ENCODE peak calls at places on chromosomes 11 and 22, in six cellular contexts. T is spleen, D is dorsolateral prefrontal cortex, Q is brain microvascular endothelial cell, J is mammary epithelial cell, Y is astrocyte of the spinal cord. P is an unnamed sample.

GRCh38 chr11:123304828-123305530 is 109.9 kb upstream of the CLMP start:
- DNase-seq in T (no peak), Q (no peak), D (no peak), Y (no peak), J (no peak), P (no peak)

GRCh38 chr22:41197808-41198585 is 7.1 kb upstream of the L3MBTL2 start:
- DNase-seq in Q (no peak), T (no peak), Y (no peak), D (peak), J (no peak), P (no peak)

GRCh38 chr11:17918049-17918605 is 94.7 kb downstream of the SERGEF start:
- DNase-seq in Q (no peak), D (no peak), T (no peak), Y (no peak), J (no peak), P (no peak)

GRCh38 chr11:125251956-125252355 is 87.4 kb downstream of the PKNOX2 start:
- DNase-seq in J (peak), Y (no peak), D (no peak), Q (no peak), T (no peak), P (no peak)

GRCh38 chr11:33044281-33044680 is 4.9 kb downstream of the TCP11L1 start:
- DNase-seq in T (no peak), D (no peak), Y (peak), J (peak), Q (no peak), P (no peak)

GRCh38 chr11:48002565-48002964 is 22.2 kb downstream of the PTPRJ start:
- DNase-seq in Y (no peak), D (no peak), J (no peak), Q (no peak), T (no peak), P (no peak)

GRCh38 chr11:9285850-9286587 is 20.9 kb upstream of the DENND5A start:
- DNase-seq in Q (no peak), Y (no peak), D (no peak), J (no peak), T (no peak), P (no peak)

GRCh38 chr22:43333978-43334377 is 9.2 kb downstream of the SCUBE1 start:
- DNase-seq in Y (no peak), Q (no peak), J (no peak), D (no peak), T (no peak), P (no peak)

GRCh38 chr11:131748146-131749050 is 378.0 kb downstream of the NTM start:
- DNase-seq in J (peak), Q (peak), T (no peak), D (peak), Y (peak), P (peak)

GRCh38 chr22:24996420-24996952 is 44.0 kb downstream of the KIAA1671 start:
- DNase-seq in T (no peak), J (no peak), Y (peak), D (no peak), Q (no peak), P (no peak)

GRCh38 chr11:126370016-126370415 is 14.5 kb downstream of the ST3GAL4 start:
- DNase-seq in Y (no peak), T (no peak), D (no peak), Q (no peak), J (no peak), P (no peak)

GRCh38 chr11:61162092-61162935 is 1.1 kb upstream of the VPS37C start:
- DNase-seq in Y (peak), Q (peak), D (peak), J (peak), T (no peak), P (peak)

GRCh38 chr11:17063171-17064002 is 14.1 kb downstream of the RPS13 start:
- DNase-seq in D (peak), Q (peak), Y (peak), T (peak), J (peak), P (peak)

GRCh38 chr22:28402539-28402938 is 277.1 kb downstream of the TTC28 start:
- DNase-seq in T (no peak), D (no peak), Y (no peak), Q (no peak), J (no peak), P (no peak)

GRCh38 chr22:38202437-38203089 is 769 bp downstream of the MAFF start:
- DNase-seq in Q (peak), T (peak), J (peak), D (peak), Y (peak), P (peak)

GRCh38 chr11:85723088-85723487 is 37.1 kb upstream of the CCDC89 start:
- DNase-seq in J (peak), T (no peak), D (no peak), Q (no peak), Y (no peak), P (no peak)

GRCh38 chr11:85718126-85718943 is 32.3 kb upstream of the CCDC89 start:
- DNase-seq in T (no peak), D (no peak), J (no peak), Y (peak), Q (no peak), P (no peak)

GRCh38 chr11:85717360-85717927 is 31.4 kb upstream of the CCDC89 start:
- DNase-seq in J (no peak), D (no peak), Y (no peak), T (no peak), Q (no peak), P (no peak)

GRCh38 chr11:85721191-85721590 is 35.2 kb upstream of the CCDC89 start:
- DNase-seq in T (no peak), Q (no peak), Y (no peak), D (no peak), J (no peak), P (no peak)

DNA sequence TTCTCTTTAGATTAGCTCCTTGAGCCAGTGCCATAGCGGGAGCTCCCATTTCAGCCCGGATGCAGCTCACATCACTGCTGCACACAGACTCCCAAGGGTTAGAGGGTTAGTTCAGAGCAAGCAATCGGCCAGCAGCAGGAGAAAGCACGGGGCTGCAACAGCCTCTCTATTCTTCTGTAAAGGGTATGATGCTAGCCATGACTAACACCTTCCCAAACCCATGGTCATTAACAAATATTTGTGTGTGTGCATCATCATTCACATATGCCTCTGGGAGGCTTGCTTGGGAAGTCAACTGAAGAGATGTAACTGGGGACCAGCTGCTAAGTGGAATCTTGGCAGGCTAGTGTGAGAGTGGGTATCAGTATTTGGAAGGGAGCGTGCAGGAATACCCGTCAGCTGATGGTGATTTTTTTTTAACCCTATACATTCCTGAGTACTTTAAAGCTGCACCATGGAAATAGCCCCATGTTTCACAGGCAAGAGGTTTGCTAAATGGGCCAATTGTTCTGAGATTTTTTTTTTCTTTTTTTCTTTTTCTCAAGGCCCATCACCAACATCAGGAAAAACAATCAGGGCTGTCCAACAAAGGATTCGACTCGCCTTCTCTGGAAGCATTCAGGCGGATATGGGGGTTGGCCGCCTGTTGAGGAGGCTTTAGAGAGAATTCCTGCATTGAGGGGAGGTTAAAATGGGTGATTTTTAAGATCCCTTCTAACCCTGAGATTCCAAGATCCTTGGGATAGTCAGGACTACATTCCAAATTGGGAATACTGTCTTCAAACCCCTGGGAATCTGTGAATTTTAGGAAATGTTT is 33.2 kb upstream of the CCDC89 start:
- DNase-seq in Y (peak), D (peak), Q (peak), T (no peak), J (peak), P (no peak)
- H3K4me3 ChIP-seq in Y (peak), D (peak), Q (peak), T (no peak), J (no peak), P (no peak)

GRCh38 chr11:34890089-34890488 is 26.1 kb downstream of the APIP start:
- DNase-seq in J (no peak), Y (no peak), Q (no peak), T (no peak), D (no peak), P (no peak)
- TF ChIP-seq CTCF in J (peak), Y (peak), Q (peak), T (no peak), D (peak), P (no peak)

GRCh38 chr11:64608260-64608538 is 17.2 kb downstream of the SLC22A12 start:
- DNase-seq in Y (no peak), J (no peak), Q (no peak), D (no peak), T (no peak), P (no peak)

GRCh38 chr11:64608636-64609035 is 17.6 kb downstream of the SLC22A12 start:
- DNase-seq in T (no peak), D (no peak), Y (no peak), Q (no peak), J (no peak), P (no peak)

GRCh38 chr11:64606796-64607380 is 15.9 kb downstream of the SLC22A12 start:
- DNase-seq in T (no peak), D (no peak), Y (no peak), J (no peak), Q (no peak), P (peak)

GRCh38 chr11:64605656-64606585 is 14.9 kb downstream of the SLC22A12 start:
- DNase-seq in J (no peak), Q (no peak), D (no peak), T (no peak), Y (no peak), P (no peak)

GRCh38 chr11:64607381-64608259 is 16.6 kb downstream of the SLC22A12 start:
- DNase-seq in T (no peak), J (no peak), D (peak), Q (no peak), Y (peak), P (no peak)
- H3K4me3 ChIP-seq in T (peak), J (no peak), D (no peak), Q (no peak), Y (no peak), P (no peak)

GRCh38 chr22:17741866-17742527 is 32.3 kb downstream of the BID start:
- DNase-seq in T (no peak), J (no peak), D (no peak), Y (no peak), Q (no peak), P (no peak)
- TF ChIP-seq CTCF in T (no peak), J (no peak), D (no peak), Y (no peak), Q (no peak), P (no peak)

GRCh38 chr22:49964493-49965290 is 4.1 kb downstream of the PIM3 start:
- DNase-seq in Q (no peak), T (peak), J (no peak), D (no peak), Y (no peak), P (peak)

GRCh38 chr22:49965291-49966040 is 4.9 kb downstream of the PIM3 start:
- DNase-seq in Q (no peak), D (no peak), T (peak), J (no peak), Y (no peak), P (peak)

GRCh38 chr22:49966716-49967332 is 6.3 kb downstream of the PIM3 start:
- DNase-seq in J (no peak), D (no peak), Q (no peak), Y (no peak), T (peak), P (no peak)

GRCh38 chr22:49967333-49968241 is 7.0 kb downstream of the PIM3 start:
- DNase-seq in J (no peak), D (peak), Y (no peak), Q (no peak), T (peak), P (peak)

DNA sequence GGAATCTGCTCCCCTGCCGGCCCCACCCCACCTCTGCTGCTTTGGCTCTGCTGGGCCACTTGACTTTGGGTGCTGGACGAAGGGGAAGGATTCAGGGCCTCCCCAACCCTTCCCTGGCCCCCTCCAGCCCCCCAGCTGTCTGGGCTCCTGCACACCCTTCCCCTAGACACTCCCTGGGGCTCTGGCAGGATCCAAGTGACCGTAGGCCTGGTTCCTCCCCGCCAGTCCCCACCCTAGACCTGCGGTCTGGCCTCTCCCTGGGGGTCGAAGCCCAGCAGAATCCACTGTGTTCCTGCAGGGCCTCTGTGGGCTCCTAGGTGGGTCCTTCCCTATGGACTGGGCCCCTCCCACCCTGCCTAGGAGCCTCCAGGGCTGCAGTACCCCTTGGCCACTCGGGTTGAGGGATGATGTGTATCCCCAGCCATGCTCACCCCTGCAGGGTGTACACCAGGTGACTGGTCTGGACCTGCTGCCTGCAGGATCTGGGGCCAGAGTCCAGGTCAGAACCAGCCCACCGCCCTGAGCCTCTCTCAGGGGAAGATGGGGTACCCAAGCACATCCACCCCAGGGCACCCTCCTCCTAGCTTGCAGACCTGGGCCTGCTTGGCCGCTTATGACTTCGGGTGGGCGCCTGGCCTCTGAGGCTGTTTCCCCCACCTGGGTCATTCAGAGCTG is 5.6 kb downstream of the PIM3 start:
- DNase-seq in D (no peak), T (peak), Q (no peak), Y (no peak), J (no peak), P (peak)
- H3K4me3 ChIP-seq in D (no peak), T (peak), Q (no peak), Y (no peak), J (no peak), P (no peak)

GRCh38 chr11:1827931-1828330 is 6.9 kb upstream of the SYT8 start:
- DNase-seq in T (no peak), Q (no peak), D (no peak), Y (no peak), J (no peak), P (no peak)

GRCh38 chr11:1828542-1828941 is 6.2 kb upstream of the SYT8 start:
- DNase-seq in J (no peak), Y (no peak), T (no peak), Q (no peak), D (no peak), P (no peak)

GRCh38 chr11:1826552-1827094 is 8.2 kb upstream of the SYT8 start:
- DNase-seq in D (no peak), Y (peak), Q (peak), T (no peak), J (peak), P (peak)

GRCh38 chr11:1825785-1826451 is 8.9 kb upstream of the SYT8 start:
- DNase-seq in T (no peak), Q (no peak), J (no peak), D (no peak), Y (no peak), P (no peak)

GRCh38 chr11:1827095-1827797 is 7.5 kb upstream of the SYT8 start:
- DNase-seq in T (no peak), Q (peak), D (peak), J (peak), Y (peak), P (peak)
- TF ChIP-seq CTCF in T (no peak), Q (no peak), D (no peak), J (no peak), Y (no peak), P (no peak)

GRCh38 chr11:2299773-2300172 is 1.9 kb downstream of the C11orf21 start:
- DNase-seq in D (no peak), Y (no peak), Q (no peak), T (peak), J (no peak), P (no peak)
- H3K4me3 ChIP-seq in D (no peak), Y (no peak), Q (no peak), T (peak), J (no peak), P (no peak)

GRCh38 chr22:22669093-22669492 is 24.7 kb downstream of the GGTLC2 start:
- DNase-seq in T (no peak), Y (no peak), Q (no peak), D (no peak), J (no peak), P (no peak)

GRCh38 chr22:22670076-22670795 is 25.8 kb downstream of the GGTLC2 start:
- DNase-seq in D (no peak), J (no peak), Y (no peak), Q (no peak), T (no peak), P (no peak)

GRCh38 chr22:22667966-22668880 is 23.8 kb downstream of the GGTLC2 start:
- DNase-seq in J (no peak), Y (no peak), T (no peak), D (no peak), Q (no peak), P (no peak)

GRCh38 chr22:22663861-22664800 is 19.7 kb downstream of the GGTLC2 start:
- DNase-seq in D (no peak), T (no peak), Y (no peak), J (no peak), Q (no peak), P (no peak)

GRCh38 chr22:22666307-22667091 is 22.1 kb downstream of the GGTLC2 start:
- DNase-seq in J (no peak), D (no peak), T (no peak), Y (peak), Q (peak), P (peak)
- TF ChIP-seq CTCF in J (peak), D (no peak), T (no peak), Y (peak), Q (peak), P (peak)

DNA sequence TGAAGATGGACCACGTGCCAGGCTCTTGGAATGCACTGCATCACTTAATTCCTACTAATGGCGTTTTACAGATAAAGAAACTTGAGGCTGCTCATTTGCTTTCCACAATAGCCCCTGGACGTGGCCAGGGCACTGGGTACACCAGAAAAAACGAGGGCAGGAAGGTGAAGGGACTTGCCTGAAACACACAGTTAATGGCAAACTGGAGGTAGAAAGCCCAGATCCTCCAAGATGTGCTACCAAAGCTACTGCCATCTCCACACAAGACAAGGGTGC is 1.8 kb upstream of the FXYD2 start:
- DNase-seq in J (no peak), Q (no peak), D (no peak), Y (no peak), T (no peak), P (no peak)
- H3K4me3 ChIP-seq in J (no peak), Q (no peak), D (no peak), Y (no peak), T (no peak), P (no peak)